ENCODE peak calls at places on chromosomes 2 and 18, in five cellular contexts. B is neural crest cell; U is stimulated activated CD4-positive, alpha-beta T cell treated with anti-CD3 and anti-CD28 coated beads, Interleukin-1b, Interleukin-23, amount 100 ng/mL, for 4 hours; I is astrocyte of the spinal cord; W is activated CD4-positive, alpha-beta T cell treated with anti-CD3 and anti-CD28 coated beads, Interleukin-2, amount 50 U/mL, for 48 hours. F is an unnamed sample.

GRCh38 chr2:234978466-234979203 is 26.8 kb downstream of the SH3BP4 start:
- DNase-seq in B (no peak), I (peak; percentile 57), W (no peak), U (no peak), F (peak; percentile 67)

GRCh38 chr2:192150166-192150565 is 44.6 kb downstream of the TMEFF2 start:
- DNase-seq in B (no peak), W (no peak), U (no peak), I (no peak), F (no peak)

GRCh38 chr2:120741514-120742448 is 6.1 kb downstream of the GLI2 start:
- DNase-seq in B (peak; percentile 55), I (no peak), W (no peak), U (no peak), F (peak; percentile 28)

GRCh38 chr2:102009557-102009956 is 17.8 kb downstream of the IL1R2 start:
- DNase-seq in W (no peak), B (no peak), U (no peak), I (no peak), F (no peak)

GRCh38 chr2:121137571-121137970 is 147.4 kb downstream of the TFCP2L1 start:
- DNase-seq in U (no peak), I (no peak), W (no peak), B (no peak), F (no peak)

GRCh38 chr2:216405588-216405987 is 6.7 kb upstream of the SMARCAL1 start:
- DNase-seq in W (no peak), U (no peak), I (no peak), B (no peak), F (no peak)

GRCh38 chr2:168613510-168613909 is 157.4 kb downstream of the CERS6 start:
- DNase-seq in B (no peak), W (no peak), U (no peak), I (no peak), F (no peak)

GRCh38 chr2:91477731-91478672 is 2786.5 kb downstream of the RPIA start:
- DNase-seq in I (peak; percentile 25), W (peak; percentile 15), U (no peak), B (no peak), F (peak; percentile 30)

GRCh38 chr2:241775223-241776177 is 1.1 kb upstream of the GAL3ST2 start:
- DNase-seq in U (no peak), B (no peak), W (no peak), I (no peak), F (peak; percentile 26)

GRCh38 chr18:27862056-27862682 is 314.8 kb downstream of the CDH2 start:
- DNase-seq in W (no peak), B (no peak), U (no peak), I (no peak), F (no peak)

GRCh38 chr2:152406119-152406835 is 71.3 kb downstream of the FMNL2 start:
- DNase-seq in U (no peak), B (no peak), I (no peak), W (no peak), F (no peak)

GRCh38 chr18:31581498-31582197 is 10.0 kb upstream of the TTR start:
- DNase-seq in B (no peak), U (no peak), W (no peak), I (peak; percentile 68), F (no peak)

GRCh38 chr2:233424028-233424951 is 70.0 kb downstream of the DGKD start:
- DNase-seq in I (no peak), B (no peak), U (no peak), W (peak; percentile 3), F (peak; percentile 75)

GRCh38 chr2:194750926-194751325 is 906.1 kb upstream of the SLC39A10 start:
- DNase-seq in B (no peak), W (no peak), I (peak; percentile 4), U (no peak), F (no peak)

GRCh38 chr18:57798713-57799373 is 4.3 kb downstream of the ATP8B1 start:
- DNase-seq in U (no peak), I (no peak), B (no peak), W (no peak), F (no peak)

GRCh38 chr2:122236152-122236892 is 480.9 kb downstream of the TSN start:
- DNase-seq in B (no peak), W (no peak), U (no peak), I (no peak), F (peak; percentile 30)

GRCh38 chr2:132731431-132731830 is 61.4 kb upstream of the LYPD1 start:
- DNase-seq in W (no peak), I (no peak), B (no peak), U (no peak), F (no peak)

GRCh38 chr2:24667542-24667941 is 125.6 kb downstream of the PTRHD1 start:
- DNase-seq in U (no peak), B (no peak), W (no peak), I (no peak), F (no peak)

GRCh38 chr18:4433762-4434161 is 21.3 kb downstream of the DLGAP1 start:
- DNase-seq in B (no peak), W (no peak), I (peak; percentile 80), U (no peak), F (no peak)

GRCh38 chr2:145022021-145022670 is 502.2 kb upstream of the ZEB2 start:
- DNase-seq in W (no peak), B (no peak), U (no peak), I (peak; percentile 66), F (no peak)

GRCh38 chr2:74690571-74690970 is 36.5 kb downstream of the SEMA4F start:
- DNase-seq in W (peak; percentile 12), I (peak; percentile 63), U (peak; percentile 15), B (peak; percentile 41), F (no peak)

GRCh38 chr2:148259674-148260073 is 238.8 kb downstream of the MBD5 start:
- DNase-seq in B (no peak), W (no peak), I (peak; percentile 14), U (no peak), F (no peak)

GRCh38 chr2:3171564-3172264 is 205.9 kb downstream of the EIPR1 start:
- DNase-seq in U (no peak), I (no peak), B (no peak), W (no peak), F (no peak)

GRCh38 chr2:38075436-38076249 is at the start of gene CYP1B1:
- DNase-seq in I (no peak), B (no peak), W (peak; percentile 31), U (no peak), F (no peak)

GRCh38 chr2:88709117-88709739 is 17.8 kb downstream of the RPIA start:
- DNase-seq in U (no peak), I (peak; percentile 48), W (no peak), B (no peak), F (no peak)

GRCh38 chr18:74216661-74217110 is 68.4 kb downstream of the TIMM21 start:
- DNase-seq in B (no peak), W (no peak), U (no peak), I (no peak), F (no peak)

GRCh38 chr2:148533685-148534084 is 110.9 kb upstream of the EPC2 start:
- DNase-seq in I (no peak), B (no peak), W (no peak), U (no peak), F (no peak)

GRCh38 chr2:112482309-112483046 is 522 bp downstream of the TTL start:
- DNase-seq in I (peak; percentile 44), W (peak; percentile 46), U (peak; percentile 11), B (peak; percentile 39), F (peak; percentile 42)

GRCh38 chr2:64943387-64944150 is 45.6 kb upstream of the SLC1A4 start:
- DNase-seq in W (no peak), B (no peak), U (no peak), I (peak; percentile 49), F (no peak)

GRCh38 chr2:20351555-20352229 is 1.0 kb upstream of the PUM2 start:
- DNase-seq in W (no peak), I (no peak), B (no peak), U (no peak), F (no peak)

GRCh38 chr2:80365762-80366161 is 61.2 kb upstream of the LRRTM1 start:
- DNase-seq in B (no peak), U (no peak), I (no peak), W (no peak), F (no peak)

GRCh38 chr2:215032153-215032552 is 106.3 kb downstream of the ABCA12 start:
- DNase-seq in U (no peak), W (no peak), B (no peak), I (no peak), F (no peak)

GRCh38 chr2:208373460-208374089 is 33.0 kb upstream of the PTH2R start:
- DNase-seq in U (no peak), W (peak; percentile 16), I (peak; percentile 65), B (peak; percentile 49), F (peak; percentile 37)

GRCh38 chr18:41917199-41917598 is 37.8 kb upstream of the PIK3C3 start:
- DNase-seq in B (no peak), U (no peak), W (no peak), I (no peak), F (no peak)

GRCh38 chr2:239789711-239790110 is 235.4 kb downstream of the NDUFA10 start:
- DNase-seq in U (no peak), W (no peak), I (no peak), B (no peak), F (no peak)

GRCh38 chr18:35707674-35708073 is 126.1 kb downstream of the GALNT1 start:
- DNase-seq in I (no peak), B (no peak), W (no peak), U (no peak), F (no peak)

GRCh38 chr18:12652861-12653401 is 5.0 kb downstream of the SPIRE1 start:
- DNase-seq in B (no peak), U (no peak), W (peak; percentile 21), I (no peak), F (no peak)

GRCh38 chr18:11761553-11761952 is 72.5 kb downstream of the GNAL start:
- DNase-seq in W (no peak), I (no peak), B (no peak), U (no peak), F (no peak)

GRCh38 chr18:48771641-48772380 is 179.0 kb downstream of the SMAD7 start:
- DNase-seq in B (no peak), I (no peak), U (no peak), W (no peak), F (no peak)

F was measured in lung.